ENCODE peak calls at places on chromosomes 3 and 15, in seven cellular contexts. N is gastrocnemius medialis, E is tibial nerve, Z is body of pancreas, R is breast epithelium, C is ascending aorta, J is PC-3. W is an unnamed sample.

GRCh38 chr15:35118987-35119386 is 33.9 kb upstream of the NANOGP8 start:
- DNase-seq in N (no peak), E (no peak), Z (no peak), R (no peak), C (no peak), J (no peak), W (no peak)

GRCh38 chr3:192906940-192907339 is 10.7 kb downstream of the MB21D2 start:
- DNase-seq in N (no peak), E (no peak), Z (no peak), R (no peak), C (no peak), J (peak; percentile 76), W (no peak)

GRCh38 chr3:140843656-140844055 is 98.0 kb upstream of the SLC25A36 start:
- DNase-seq in N (no peak), E (no peak), Z (no peak), R (no peak), C (no peak), J (no peak), W (no peak)

GRCh38 chr3:12663311-12663935 is 494 bp downstream of the RAF1 start:
- DNase-seq in N (peak; percentile 59), E (no peak), Z (peak; percentile 48), R (peak; percentile 55), C (no peak), J (peak; percentile 56), W (no peak)

GRCh38 chr15:94258246-94258645 is 26.9 kb downstream of the MCTP2 start:
- DNase-seq in N (no peak), E (no peak), Z (no peak), R (no peak), C (no peak), J (no peak), W (no peak)

GRCh38 chr3:58090351-58090750 is 82.1 kb downstream of the FLNB start:
- DNase-seq in N (no peak), E (no peak), Z (no peak), R (no peak), C (no peak), J (no peak), W (no peak)

GRCh38 chr15:73573572-73573971 is 59.6 kb downstream of the NPTN start:
- DNase-seq in N (no peak), E (no peak), Z (no peak), R (no peak), C (no peak), J (peak; percentile 41), W (no peak)

GRCh38 chr3:70728311-70728710 is 415.9 kb upstream of the MDFIC2 start:
- DNase-seq in N (no peak), E (no peak), Z (no peak), R (no peak), C (no peak), J (peak; percentile 13), W (no peak)

GRCh38 chr3:98577178-98577895 is 16.1 kb downstream of the CPOX start:
- DNase-seq in N (no peak), E (no peak), Z (no peak), R (no peak), C (no peak), J (peak; percentile 75), W (no peak)

GRCh38 chr3:39107874-39108308 is 411 bp downstream of the TTC21A start:
- DNase-seq in N (no peak), E (no peak), Z (no peak), R (no peak), C (no peak), J (no peak), W (no peak)

GRCh38 chr3:46213201-46213600 is 5.1 kb upstream of the CCR1 start:
- DNase-seq in N (no peak), E (no peak), Z (no peak), R (no peak), C (no peak), J (no peak), W (no peak)

GRCh38 chr15:54618120-54618519 is 578.6 kb downstream of the RSL24D1 start:
- DNase-seq in N (no peak), E (no peak), Z (no peak), R (no peak), C (no peak), J (no peak), W (no peak)

GRCh38 chr3:10457560-10457959 is 47.8 kb downstream of the ATP2B2 start:
- DNase-seq in N (no peak), E (no peak), Z (no peak), R (no peak), C (no peak), J (no peak), W (no peak)

GRCh38 chr15:22887157-22887951 is 48.9 kb downstream of the NIPA2 start:
- DNase-seq in N (peak; percentile 37), E (no peak), Z (no peak), R (no peak), C (no peak), J (peak; percentile 93), W (no peak)

GRCh38 chr3:103385991-103386390 is 951.2 kb downstream of the ZPLD1 start:
- DNase-seq in N (no peak), E (no peak), Z (no peak), R (no peak), C (no peak), J (no peak), W (no peak)

GRCh38 chr15:47384316-47384715 is 333.0 kb upstream of the SEMA6D start:
- DNase-seq in N (peak; percentile 6), E (no peak), Z (no peak), R (no peak), C (no peak), J (peak; percentile 74), W (no peak)

GRCh38 chr3:75380276-75380771 is 283.8 kb upstream of the FRG2C start:
- DNase-seq in N (no peak), E (no peak), Z (no peak), R (no peak), C (no peak), J (no peak), W (no peak)

GRCh38 chr15:39215006-39215405 is 365.9 kb upstream of the THBS1 start:
- DNase-seq in N (no peak), E (no peak), Z (no peak), R (no peak), C (no peak), J (no peak), W (no peak)

GRCh38 chr3:138638641-138639040 is 30.1 kb downstream of the FAIM start:
- DNase-seq in N (no peak), E (no peak), Z (no peak), R (no peak), C (no peak), J (no peak), W (no peak)

GRCh38 chr15:41983221-41983620 is 10.9 kb upstream of the EHD4 start:
- DNase-seq in N (no peak), E (no peak), Z (no peak), R (peak; percentile 12), C (no peak), J (no peak), W (no peak)

GRCh38 chr15:42220216-42220615 is 12.1 kb upstream of the VPS39 start:
- DNase-seq in N (no peak), E (no peak), Z (no peak), R (no peak), C (no peak), J (no peak), W (no peak)

GRCh38 chr3:144670560-144670959 is 698.9 kb downstream of the DIPK2A start:
- DNase-seq in N (no peak), E (no peak), Z (no peak), R (no peak), C (no peak), J (no peak), W (no peak)

DNA sequence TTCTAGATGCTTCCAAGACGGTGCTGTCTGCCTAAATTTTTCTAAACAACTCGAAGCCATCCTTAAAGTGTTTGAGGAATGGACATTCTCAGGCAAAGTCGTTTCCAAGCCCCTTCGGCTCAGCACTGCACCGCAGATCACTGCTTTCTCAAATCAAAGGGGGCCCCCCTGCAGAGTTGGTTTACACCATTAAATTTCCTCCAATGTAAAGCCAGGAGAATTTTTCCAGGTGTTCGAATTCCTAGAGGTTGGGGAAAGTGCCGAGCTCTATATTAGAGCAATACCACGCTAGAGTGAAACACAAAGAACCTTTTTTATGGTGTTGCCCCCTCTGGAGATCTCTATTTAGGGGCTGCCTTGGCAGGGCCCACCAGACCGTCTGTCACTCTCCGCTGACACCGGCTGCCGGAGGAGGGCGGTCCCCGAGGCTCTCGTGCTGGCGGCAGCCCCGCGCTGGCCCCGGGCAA is 277.9 kb upstream of the NR2F2 start:
- DNase-seq in N (no peak), E (no peak), Z (no peak), R (no peak), C (no peak), J (no peak), W (no peak)
- H3K4me3 ChIP-seq in N (peak overlapping the region; percentile 56), E (peak overlapping the region; percentile 24), Z (no peak overlapping the region), R (peak overlapping the region; percentile 44), C (peak overlapping the region; percentile 50), J (peak overlapping the region; percentile 63), W (no peak overlapping the region)

GRCh38 chr3:123071146-123071545 is 4.3 kb downstream of the PDIA5 start:
- DNase-seq in N (no peak), E (no peak), Z (no peak), R (no peak), C (no peak), J (no peak), W (no peak)
- H3K27ac ChIP-seq in N (no peak overlapping the region), E (no peak overlapping the region), Z (no peak overlapping the region), R (no peak overlapping the region), C (peak overlapping the region; percentile 64), J (no peak overlapping the region), W (no peak overlapping the region)

DNA sequence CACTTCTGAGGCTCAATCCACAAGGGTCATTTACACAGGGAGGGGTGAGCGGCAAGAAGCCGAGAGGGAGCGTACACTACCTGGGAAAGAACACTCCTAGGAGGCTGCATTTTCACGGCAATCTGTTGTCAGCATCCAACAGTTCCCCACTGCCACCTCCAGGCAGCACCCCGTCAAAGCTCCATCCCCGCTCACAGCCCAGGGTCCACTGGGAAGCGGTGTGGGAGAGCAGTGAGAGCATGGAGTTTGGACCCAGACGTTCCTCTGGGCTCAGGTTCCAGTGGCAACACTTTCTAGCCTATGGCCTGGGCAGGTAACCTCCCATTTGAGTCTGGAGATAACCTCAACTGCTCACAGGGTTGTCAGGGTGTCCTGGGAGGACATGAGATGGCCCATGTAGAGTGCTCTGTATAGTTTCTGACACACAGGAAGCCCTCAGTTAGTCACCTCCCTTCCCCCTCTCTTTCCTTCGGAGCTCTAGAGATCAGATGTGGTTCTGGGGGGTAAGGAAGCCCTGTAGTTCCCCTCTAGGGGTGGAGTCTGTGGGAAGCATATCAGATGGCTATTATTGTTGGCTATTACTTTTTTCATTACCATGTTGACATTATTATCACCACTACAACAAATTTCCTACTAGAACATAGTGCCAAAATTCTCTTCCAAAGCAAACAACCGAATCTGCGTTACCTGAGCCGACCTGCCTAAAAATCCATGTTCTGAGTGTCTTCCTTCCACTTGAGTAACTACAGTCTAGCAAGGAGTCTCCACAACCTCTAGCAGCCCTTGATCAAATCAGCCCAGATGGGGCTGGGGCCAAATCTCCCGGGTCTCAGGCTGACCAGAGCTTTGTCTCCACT is 29.1 kb downstream of the RUVBL1 start:
- DNase-seq in N (no peak), E (no peak), Z (no peak), R (no peak), C (no peak), J (no peak), W (peak; percentile 20)
- H3K4me1 ChIP-seq in N (no peaks in the 10 kb centered on the region), E (peaks cover 5% of the 10 kb centered on the region), Z (peaks cover 38% of the 10 kb centered on the region), R (no peaks in the 10 kb centered on the region), C (no peaks in the 10 kb centered on the region), J (peaks cover 6% of the 10 kb centered on the region), W (no peaks in the 10 kb centered on the region)

DNA sequence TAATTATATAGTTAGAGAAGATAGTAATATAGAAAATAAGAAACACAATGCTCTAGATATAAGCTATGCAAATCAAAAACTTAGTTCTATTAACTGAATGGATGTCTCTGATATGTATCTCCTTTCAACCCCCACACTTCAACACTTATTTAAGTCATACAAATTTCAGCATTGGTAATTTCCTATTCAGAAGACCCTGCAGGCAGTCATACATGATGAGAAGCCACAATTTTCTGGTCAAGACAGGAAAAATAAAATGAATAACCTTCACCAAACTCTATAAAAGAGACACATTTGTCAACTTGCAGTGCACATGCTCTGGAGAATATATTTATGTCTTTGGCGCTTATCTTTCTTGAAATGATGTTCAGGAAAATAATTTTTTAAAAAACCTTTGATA is 578 bp upstream of the BCHE start:
- DNase-seq in N (no peak), E (no peak), Z (no peak), R (no peak), C (no peak), J (no peak), W (no peak)
- H3K4me3 ChIP-seq in N (no peak overlapping the region), E (no peak overlapping the region), Z (no peak overlapping the region), R (no peak overlapping the region), C (no peak overlapping the region), J (no peak overlapping the region), W (no peak overlapping the region)